ENCODE peak calls at places on chromosomes 2 and 18, in ten cellular contexts. S is activated CD8-positive, alpha-beta T cell treated with anti-CD3 and anti-CD28 coated beads for 36 hours; U is NCI-H1092 treated with DMSO at 0.1 percent for 48 hours; C is PC-9; N is WTC11; Q is small intestine; H is T1000; A is fibroblast of lung; W is occipital lobe; G is neural crest cell. M is an unnamed sample.

GRCh38 chr2:73268831-73269685 is 15.2 kb downstream of the FBXO41 start:
- DNase-seq in S (peak), U (peak), C (no peak), N (peak), Q (peak), H (no peak), A (peak), W (no peak), G (no peak), M (peak)

GRCh38 chr2:239831272-239831731 is 193.8 kb downstream of the NDUFA10 start:
- DNase-seq in S (no peak), U (no peak), C (no peak), N (peak), Q (no peak), H (no peak), A (no peak), W (no peak), G (peak), M (no peak)

GRCh38 chr2:241897231-241897916 is 27.8 kb downstream of the RTP5 start:
- DNase-seq in S (no peak), U (no peak), C (peak), N (no peak), Q (no peak), H (no peak), A (no peak), W (no peak), G (no peak), M (no peak)

GRCh38 chr18:3526421-3527354 is 76.7 kb downstream of the TGIF1 start:
- DNase-seq in S (no peak), U (peak), C (no peak), N (no peak), Q (peak), H (no peak), A (peak), W (peak), G (peak), M (peak)

GRCh38 chr18:70310560-70311320 is 21.9 kb downstream of the SOCS6 start:
- DNase-seq in S (no peak), U (no peak), C (no peak), N (no peak), Q (no peak), H (no peak), A (no peak), W (no peak), G (no peak), M (no peak)

GRCh38 chr18:1006309-1006708 is 101.6 kb downstream of the ADCYAP1 start:
- DNase-seq in S (no peak), U (no peak), C (no peak), N (no peak), Q (no peak), H (no peak), A (no peak), W (no peak), G (no peak), M (no peak)

GRCh38 chr2:20425371-20425881 is 21.4 kb upstream of the RHOB start:
- DNase-seq in S (no peak), U (no peak), C (no peak), N (no peak), Q (no peak), H (no peak), A (peak), W (no peak), G (no peak), M (no peak)

GRCh38 chr2:6372317-6372903 is 493.3 kb downstream of the CMPK2 start:
- DNase-seq in S (no peak), U (no peak), C (peak), N (no peak), Q (peak), H (peak), A (peak), W (no peak), G (no peak), M (peak)

GRCh38 chr18:51235011-51235789 is 37.7 kb upstream of the MEX3C start:
- DNase-seq in S (peak), U (no peak), C (peak), N (no peak), Q (no peak), H (peak), A (no peak), W (no peak), G (no peak), M (no peak)

GRCh38 chr2:19035238-19035637 is 323.2 kb downstream of the OSR1 start:
- DNase-seq in S (no peak), U (no peak), C (no peak), N (no peak), Q (no peak), H (no peak), A (peak), W (no peak), G (no peak), M (no peak)

GRCh38 chr2:121028577-121028976 is 256.4 kb downstream of the TFCP2L1 start:
- DNase-seq in S (no peak), U (no peak), C (no peak), N (no peak), Q (no peak), H (no peak), A (no peak), W (no peak), G (no peak), M (no peak)

GRCh38 chr2:116809074-116809473 is 1005.4 kb upstream of the DDX18 start:
- DNase-seq in S (no peak), U (no peak), C (no peak), N (no peak), Q (no peak), H (no peak), A (no peak), W (no peak), G (no peak), M (no peak)

GRCh38 chr18:67600181-67600631 is 83.7 kb upstream of the DSEL start:
- DNase-seq in S (no peak), U (no peak), C (no peak), N (no peak), Q (peak), H (no peak), A (peak), W (no peak), G (no peak), M (peak)

GRCh38 chr2:239456940-239457339 is 56.1 kb upstream of the HDAC4 start:
- DNase-seq in S (no peak), U (no peak), C (no peak), N (no peak), Q (no peak), H (no peak), A (no peak), W (no peak), G (no peak), M (no peak)

GRCh38 chr2:179931502-179931901 is 70.1 kb upstream of the ZNF385B start:
- DNase-seq in S (no peak), U (no peak), C (no peak), N (no peak), Q (peak), H (no peak), A (no peak), W (no peak), G (no peak), M (no peak)

GRCh38 chr18:31261792-31262582 is 56.0 kb upstream of the DSG1 start:
- DNase-seq in S (no peak), U (no peak), C (no peak), N (no peak), Q (peak), H (no peak), A (no peak), W (no peak), G (no peak), M (no peak)

GRCh38 chr2:206031162-206031784 is 54.7 kb downstream of the INO80D start:
- DNase-seq in S (peak), U (no peak), C (no peak), N (no peak), Q (no peak), H (no peak), A (peak), W (no peak), G (no peak), M (no peak)

GRCh38 chr2:218465987-218466633 is 47.2 kb downstream of the VIL1 start:
- DNase-seq in S (no peak), U (no peak), C (no peak), N (no peak), Q (peak), H (no peak), A (peak), W (no peak), G (no peak), M (no peak)

GRCh38 chr2:6524678-6525367 is 340.9 kb downstream of the CMPK2 start:
- DNase-seq in S (no peak), U (no peak), C (no peak), N (no peak), Q (no peak), H (no peak), A (peak), W (no peak), G (no peak), M (no peak)

GRCh38 chr2:68799615-68800400 is 65.2 kb downstream of the ARHGAP25 start:
- DNase-seq in S (no peak), U (no peak), C (no peak), N (no peak), Q (no peak), H (no peak), A (no peak), W (no peak), G (no peak), M (no peak)

GRCh38 chr18:59733411-59733810 is 36.2 kb upstream of the CCBE1 start:
- DNase-seq in S (no peak), U (no peak), C (no peak), N (no peak), Q (no peak), H (no peak), A (no peak), W (no peak), G (no peak), M (no peak)

GRCh38 chr18:68735498-68736343 is 20.8 kb upstream of the TMX3 start:
- DNase-seq in S (peak), U (peak), C (no peak), N (no peak), Q (peak), H (no peak), A (peak), W (no peak), G (no peak), M (peak)

GRCh38 chr2:44075536-44075935 is 79.7 kb upstream of the LRPPRC start:
- DNase-seq in S (no peak), U (no peak), C (no peak), N (no peak), Q (no peak), H (no peak), A (peak), W (peak), G (no peak), M (no peak)

GRCh38 chr2:111155610-111156009 is 34.9 kb downstream of the BCL2L11 start:
- DNase-seq in S (no peak), U (no peak), C (no peak), N (no peak), Q (no peak), H (no peak), A (no peak), W (no peak), G (no peak), M (no peak)

GRCh38 chr18:50560681-50561629 is 1.1 kb downstream of the MAPK4 start:
- DNase-seq in S (peak), U (peak), C (no peak), N (peak), Q (peak), H (no peak), A (no peak), W (no peak), G (peak), M (no peak)

GRCh38 chr2:105364436-105365139 is 27.2 kb downstream of the C2orf49 start:
- DNase-seq in S (no peak), U (no peak), C (no peak), N (no peak), Q (no peak), H (no peak), A (no peak), W (no peak), G (no peak), M (no peak)

GRCh38 chr18:70072678-70073077 is 125.0 kb upstream of the CD226 start:
- DNase-seq in S (no peak), U (peak), C (no peak), N (no peak), Q (peak), H (no peak), A (peak), W (no peak), G (no peak), M (no peak)

GRCh38 chr2:231037731-231038482 is 584 bp downstream of the C2orf72 start:
- DNase-seq in S (no peak), U (no peak), C (no peak), N (peak), Q (peak), H (no peak), A (no peak), W (peak), G (peak), M (peak)